ENCODE peak calls at places on chromosomes 5 and 9, in four cellular contexts. C is cardiac septum, N is EL, U is aorta. P is an unnamed sample.

GRCh38 chr5:169964247-169964646 is 16.0 kb downstream of the INSYN2B start:
- DNase-seq in C (no peak), N (no peak), U (no peak), P (no peak)

GRCh38 chr5:5492087-5492933 is 69.8 kb downstream of the ICE1 start:
- DNase-seq in C (no peak), N (peak), U (no peak), P (no peak)

GRCh38 chr9:69376651-69377050 is 51.6 kb downstream of the ENTREP1 start:
- DNase-seq in C (no peak), N (peak), U (peak), P (no peak)

GRCh38 chr5:177984565-177985166 is 11.4 kb downstream of the PROP1 start:
- DNase-seq in C (no peak), N (no peak), U (no peak), P (no peak)

GRCh38 chr5:123672067-123672466 is 160.1 kb downstream of the CSNK1G3 start:
- DNase-seq in C (no peak), N (no peak), U (no peak), P (no peak)

GRCh38 chr5:176658817-176659216 is 11.5 kb downstream of the TSPAN17 start:
- DNase-seq in C (no peak), N (no peak), U (no peak), P (no peak)

GRCh38 chr5:98341711-98342042 is 431.8 kb upstream of the RGMB start:
- DNase-seq in C (no peak), N (no peak), U (no peak), P (no peak)

GRCh38 chr5:143235423-143235822 is 168.1 kb downstream of the NR3C1 start:
- DNase-seq in C (no peak), N (peak), U (no peak), P (no peak)

GRCh38 chr9:33524431-33524947 is 438 bp downstream of the ANKRD18B start:
- DNase-seq in C (no peak), N (peak), U (no peak), P (no peak)

GRCh38 chr9:124894741-124895170 is 32.8 kb downstream of the ARPC5L start:
- DNase-seq in C (no peak), N (peak), U (no peak), P (no peak)

GRCh38 chr9:107172979-107173347 is 110.1 kb upstream of the RAD23B start:
- DNase-seq in C (no peak), N (no peak), U (no peak), P (no peak)

GRCh38 chr9:96453625-96454024 is 3.7 kb downstream of the HABP4 start:
- DNase-seq in C (no peak), N (peak), U (no peak), P (no peak)

GRCh38 chr5:116573617-116574431 is 799 bp downstream of the SEMA6A start:
- DNase-seq in C (no peak), N (peak), U (no peak), P (peak)

GRCh38 chr5:141483842-141484241 is 988 bp upstream of the PCDHGC4 start:
- DNase-seq in C (no peak), N (no peak), U (no peak), P (no peak)

GRCh38 chr5:1751026-1751863 is 48.4 kb downstream of the MRPL36 start:
- DNase-seq in C (peak), N (no peak), U (peak), P (peak)

GRCh38 chr9:694499-695154 is 146.9 kb upstream of the DMRT1 start:
- DNase-seq in C (no peak), N (peak), U (peak), P (no peak)

GRCh38 chr9:78144663-78145377 is 91.1 kb upstream of the CEP78 start:
- DNase-seq in C (no peak), N (no peak), U (no peak), P (no peak)

GRCh38 chr5:150781706-150782614 is 3.4 kb downstream of the SMIM3 start:
- DNase-seq in C (no peak), N (peak), U (peak), P (no peak)

GRCh38 chr9:127170049-127170448 is 47.6 kb upstream of the ANGPTL2 start:
- DNase-seq in C (no peak), N (no peak), U (no peak), P (no peak)

GRCh38 chr5:116887104-116887503 is 312.5 kb upstream of the SEMA6A start:
- DNase-seq in C (no peak), N (no peak), U (no peak), P (no peak)

GRCh38 chr5:134246771-134247329 is 21.0 kb upstream of the PPP2CA start:
- DNase-seq in C (no peak), N (no peak), U (no peak), P (no peak)

GRCh38 chr5:127040779-127041520 is 10.6 kb upstream of the MARCHF3 start:
- DNase-seq in C (no peak), N (peak), U (no peak), P (no peak)

GRCh38 chr9:34958411-34958982 is 412 bp downstream of the PHF24 start:
- DNase-seq in C (no peak), N (no peak), U (no peak), P (no peak)

GRCh38 chr5:9445989-9446388 is 99.9 kb downstream of the SEMA5A start:
- DNase-seq in C (no peak), N (no peak), U (no peak), P (no peak)

GRCh38 chr9:125659954-125660353 is 47.1 kb downstream of the MAPKAP1 start:
- DNase-seq in C (no peak), N (peak), U (no peak), P (no peak)

GRCh38 chr9:89969156-89969566 is 364.3 kb downstream of the GADD45G start:
- DNase-seq in C (no peak), N (no peak), U (no peak), P (no peak)

GRCh38 chr5:43010956-43011355 is 29.2 kb downstream of the ANXA2R start:
- DNase-seq in C (no peak), N (peak), U (no peak), P (no peak)

GRCh38 chr9:76415731-76416130 is 21.5 kb upstream of the RFK start:
- DNase-seq in C (no peak), N (peak), U (no peak), P (no peak)